ENCODE peak calls at places on chromosomes 7 and 10, in nine cellular contexts. Q is HEK293T; W is D341Med; M is heart left ventricle; G is naive thymus-derived CD8-positive, alpha-beta T cell; D is RPMI8226; C is type B pancreatic cell; I is NB4; B is NCI-H748 treated with DMSO at 0.1 percent for 48 hours. F is an unnamed sample.

GRCh38 chr10:69451209-69451783 is at the start of gene TSPAN15:
- DNase-seq in C (peak), M (peak), W (peak), D (peak), Q (peak), G (peak), B (peak), I (peak), F (peak)

GRCh38 chr10:110214380-110214826 is 7.0 kb downstream of the MXI1 start:
- DNase-seq in Q (no peak), I (peak), C (no peak), W (no peak), M (no peak), D (peak), B (no peak), G (no peak), F (no peak)

GRCh38 chr10:69647819-69648218 is 17.8 kb downstream of the FAM241B start:
- DNase-seq in W (no peak), M (no peak), I (no peak), C (no peak), D (no peak), G (no peak), Q (no peak), B (no peak), F (no peak)

GRCh38 chr7:47940482-47941001 is 7.7 kb downstream of the PKD1L1 start:
- DNase-seq in B (no peak), W (no peak), G (no peak), C (no peak), D (no peak), I (no peak), M (peak), Q (no peak), F (no peak)

GRCh38 chr7:12630615-12630884 is 56.9 kb upstream of the ARL4A start:
- DNase-seq in I (no peak), W (no peak), G (no peak), Q (no peak), C (no peak), M (no peak), D (no peak), B (peak), F (peak)

GRCh38 chr7:83931968-83932367 is 262.6 kb downstream of the SEMA3A start:
- DNase-seq in C (no peak), Q (no peak), M (no peak), G (no peak), W (no peak), I (no peak), D (no peak), B (no peak), F (no peak)

GRCh38 chr7:81081626-81082025 is 162.8 kb upstream of the SEMA3C start:
- DNase-seq in D (no peak), M (no peak), W (no peak), I (no peak), Q (no peak), G (no peak), C (no peak), B (no peak), F (no peak)

GRCh38 chr7:14761506-14762296 is 140.8 kb downstream of the DGKB start:
- DNase-seq in B (peak), D (peak), I (no peak), M (peak), G (no peak), W (peak), C (no peak), Q (no peak), F (peak)

GRCh38 chr10:117441812-117442443 is 66.7 kb upstream of the PDZD8 start:
- DNase-seq in Q (no peak), G (no peak), D (peak), I (peak), M (no peak), C (no peak), W (no peak), B (no peak), F (no peak)

GRCh38 chr7:74583630-74584029 is 73.9 kb upstream of the GTF2I start:
- DNase-seq in G (no peak), W (no peak), Q (no peak), M (no peak), C (no peak), I (no peak), D (no peak), B (no peak), F (no peak)

GRCh38 chr7:1922071-1922869 is 252.2 kb downstream of the ELFN1 start:
- DNase-seq in W (no peak), C (no peak), D (no peak), M (no peak), I (peak), B (no peak), Q (no peak), G (peak), F (no peak)

GRCh38 chr10:129918401-129918800 is 45.7 kb downstream of the EBF3 start:
- DNase-seq in I (no peak), W (no peak), M (no peak), G (no peak), D (no peak), B (no peak), Q (no peak), C (no peak), F (no peak)

GRCh38 chr7:106003525-106004064 is 40.5 kb downstream of the CDHR3 start:
- DNase-seq in D (no peak), B (no peak), M (no peak), C (no peak), Q (no peak), I (no peak), W (no peak), G (no peak), F (no peak)

GRCh38 chr7:43646603-43647313 is 63.9 kb downstream of the STK17A start:
- DNase-seq in I (no peak), D (peak), M (no peak), C (no peak), B (no peak), Q (no peak), W (no peak), G (no peak), F (no peak)

GRCh38 chr7:20576166-20576660 is 39.3 kb upstream of the ABCB5 start:
- DNase-seq in M (no peak), G (no peak), D (no peak), Q (no peak), I (no peak), C (no peak), B (no peak), W (no peak), F (no peak)

GRCh38 chr7:105284014-105284413 is 104.7 kb downstream of the SRPK2 start:
- DNase-seq in M (no peak), I (no peak), B (no peak), C (no peak), D (no peak), Q (no peak), G (no peak), W (no peak), F (no peak)

GRCh38 chr7:138429577-138430250 is 30.3 kb upstream of the TRIM24 start:
- DNase-seq in G (no peak), C (no peak), B (no peak), D (no peak), M (no peak), I (no peak), Q (no peak), W (no peak), F (no peak)

GRCh38 chr10:131786756-131787605 is 113.8 kb upstream of the PPP2R2D start:
- DNase-seq in W (no peak), Q (no peak), G (no peak), D (peak), B (peak), C (peak), I (peak), M (no peak), F (no peak)

GRCh38 chr7:155869784-155870076 is 57.5 kb upstream of the SHH start:
- DNase-seq in W (no peak), M (peak), G (no peak), B (no peak), D (no peak), Q (no peak), I (no peak), C (no peak), F (no peak)

GRCh38 chr7:98314469-98314868 is 33.0 kb downstream of the BRI3 start:
- DNase-seq in Q (no peak), D (no peak), W (no peak), G (no peak), M (no peak), I (no peak), C (no peak), B (no peak), F (no peak)

GRCh38 chr10:4067552-4068254 is 282.7 kb upstream of the KLF6 start:
- DNase-seq in C (no peak), Q (no peak), M (no peak), W (no peak), I (peak), D (no peak), G (no peak), B (peak), F (no peak)

GRCh38 chr7:18648849-18649758 is 153.6 kb downstream of the HDAC9 start:
- DNase-seq in W (no peak), Q (no peak), M (no peak), I (no peak), B (no peak), G (no peak), D (no peak), C (no peak), F (no peak)

GRCh38 chr10:18214692-18215563 is 74.7 kb downstream of the CACNB2 start:
- DNase-seq in I (peak), G (no peak), M (no peak), W (peak), D (peak), B (peak), C (no peak), Q (peak), F (peak)

GRCh38 chr10:125038637-125039036 is 96.7 kb downstream of the ZRANB1 start:
- DNase-seq in C (no peak), W (peak), M (no peak), G (no peak), Q (no peak), I (peak), D (peak), B (no peak), F (no peak)

GRCh38 chr7:46233585-46234329 is 312.7 kb upstream of the IGFBP3 start:
- DNase-seq in C (no peak), D (no peak), I (no peak), W (no peak), M (no peak), G (no peak), B (no peak), Q (no peak), F (no peak)

GRCh38 chr10:78336402-78336791 is 302.7 kb downstream of the RPS24 start:
- DNase-seq in B (no peak), M (no peak), Q (no peak), G (no peak), D (no peak), C (peak), W (peak), I (no peak), F (no peak)

GRCh38 chr7:16978358-16979244 is 96.8 kb upstream of the AGR3 start:
- DNase-seq in I (no peak), Q (no peak), C (no peak), D (no peak), W (no peak), G (no peak), M (no peak), B (no peak), F (no peak)

F was measured in NCI-H2227 treated with DMSO at 0.1 percent for 48 hours.